ENCODE peak calls at places on chromosomes 3 and 15, in ten cellular contexts. M is fibroblast of mammary gland; F is AG09309; R is naive thymus-derived CD4-positive, alpha-beta T cell; U is AG04449; H is cardiac fibroblast; O is esophagus muscularis mucosa; Z is foreskin fibroblast; N is GM23338; B is tibial nerve. V is an unnamed sample.

GRCh38 chr15:44193651-44194396 is 1.2 kb downstream of the FRMD5 start:
- DNase-seq in M (peak), F (no peak), R (no peak), U (no peak), H (peak), O (no peak), Z (peak), N (peak), B (no peak), V (peak)

GRCh38 chr15:38518084-38518483 is 46.5 kb downstream of the RASGRP1 start:
- DNase-seq in M (no peak), F (no peak), R (no peak), U (no peak), H (no peak), O (peak), Z (no peak), N (no peak), B (no peak), V (no peak)

GRCh38 chr3:99578339-99578970 is 59.9 kb upstream of the COL8A1 start:
- DNase-seq in M (peak), F (no peak), R (no peak), U (no peak), H (no peak), O (no peak), Z (no peak), N (no peak), B (no peak), V (no peak)

GRCh38 chr3:62277470-62277869 is 95.9 kb downstream of the FEZF2 start:
- DNase-seq in M (peak), F (no peak), R (no peak), U (no peak), H (no peak), O (no peak), Z (peak), N (no peak), B (no peak), V (peak)

GRCh38 chr15:86610038-86610437 is 530.4 kb downstream of the AGBL1 start:
- DNase-seq in M (no peak), F (no peak), R (no peak), U (no peak), H (no peak), O (no peak), Z (no peak), N (no peak), B (no peak), V (no peak)

GRCh38 chr15:27665002-27665401 is 434.1 kb downstream of the OCA2 start:
- DNase-seq in M (no peak), F (no peak), R (no peak), U (no peak), H (no peak), O (peak), Z (no peak), N (no peak), B (no peak), V (no peak)

GRCh38 chr15:41154412-41154811 is 38.3 kb upstream of the INO80 start:
- DNase-seq in M (peak), F (no peak), R (no peak), U (no peak), H (peak), O (no peak), Z (peak), N (no peak), B (no peak), V (no peak)

GRCh38 chr3:129021140-129021551 is 20.0 kb downstream of the EFCC1 start:
- DNase-seq in M (peak), F (no peak), R (no peak), U (no peak), H (no peak), O (no peak), Z (peak), N (no peak), B (no peak), V (no peak)

GRCh38 chr15:74132681-74133070 is 2.3 kb downstream of the ISLR2 start:
- DNase-seq in M (no peak), F (no peak), R (no peak), U (no peak), H (no peak), O (no peak), Z (peak), N (peak), B (no peak), V (no peak)

DNA sequence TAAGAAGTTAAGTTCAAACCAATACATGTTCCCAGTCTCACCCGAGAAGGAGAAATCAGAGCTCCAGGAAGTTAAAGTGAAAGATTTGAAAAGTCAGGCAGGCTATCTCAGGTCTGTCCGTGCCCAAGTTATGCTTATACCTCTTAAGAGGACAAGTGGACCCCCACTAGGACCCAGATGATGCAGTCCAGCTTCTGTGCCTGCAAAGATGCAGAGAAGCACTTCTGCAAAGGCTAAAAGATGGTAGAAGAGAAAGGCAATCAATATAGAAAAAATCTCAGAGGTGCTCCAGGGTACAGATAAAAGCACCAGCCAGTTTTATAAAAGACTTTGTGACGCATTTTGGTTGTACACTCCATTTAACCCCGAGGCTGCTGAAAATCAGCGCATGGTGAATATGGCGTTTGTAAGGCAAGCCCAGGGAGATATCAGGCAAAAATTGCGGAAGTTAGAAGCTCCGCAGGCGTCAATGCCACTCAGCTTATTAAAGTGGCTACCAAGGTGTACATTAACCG is 9.9 kb upstream of the SLC9C1 start:
- DNase-seq in M (peak), F (no peak), R (peak), U (no peak), H (peak), O (no peak), Z (peak), N (peak), B (no peak), V (no peak)
- H3K4me3 ChIP-seq in M (peak), F (peak), R (peak), U (peak), H (peak), O (peak), Z (peak), N (peak), B (peak), V (peak)

DNA sequence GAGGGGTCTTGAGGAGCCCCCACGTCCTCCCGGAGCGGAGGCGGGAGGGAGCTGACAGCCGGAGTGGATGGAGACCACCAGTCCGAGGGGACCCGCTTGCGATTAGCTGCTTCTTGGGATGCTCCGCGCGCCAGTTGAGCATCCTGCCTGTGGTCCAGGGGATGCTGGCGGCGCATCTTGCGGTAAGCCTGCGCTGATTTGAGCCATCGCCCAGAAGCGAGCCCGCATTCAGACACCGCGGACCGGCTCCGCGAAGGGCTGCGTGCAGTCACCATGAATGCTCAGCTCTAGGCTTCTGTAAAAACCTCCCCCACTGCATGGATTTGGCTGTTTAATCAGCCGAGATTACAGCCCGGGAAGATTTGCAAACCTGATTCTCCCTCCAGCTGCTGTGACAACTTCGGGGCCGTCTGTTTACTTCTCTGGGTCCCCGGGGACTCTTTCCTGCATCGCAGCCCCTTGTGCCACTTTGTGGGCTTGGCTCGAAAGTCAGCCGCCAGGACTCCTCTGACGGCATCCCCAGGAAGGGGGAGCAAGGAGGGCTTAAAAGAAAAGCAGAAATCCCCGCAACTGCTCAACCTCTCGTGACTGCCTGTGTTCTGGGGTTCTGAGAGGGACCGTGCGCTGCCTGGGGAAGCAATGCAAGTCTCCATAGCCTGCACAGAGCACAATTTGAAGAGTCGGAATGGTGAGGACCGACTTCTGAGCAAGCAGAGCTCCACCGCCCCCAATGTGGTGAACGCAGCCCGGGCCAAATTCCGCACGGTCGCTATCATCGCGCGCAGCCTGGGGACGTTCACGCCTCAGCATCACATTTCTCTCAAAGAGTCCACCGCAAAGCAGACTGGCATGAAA is 171.1 kb downstream of the KCNAB1 start:
- DNase-seq in M (peak), F (no peak), R (peak), U (no peak), H (no peak), O (no peak), Z (peak), N (peak), B (no peak), V (no peak)
- H3K4me3 ChIP-seq in M (peak), F (peak), R (no peak), U (peak), H (peak), O (peak), Z (peak), N (peak), B (peak), V (peak)

GRCh38 chr3:186194451-186194811 is 85.5 kb upstream of the ETV5 start:
- DNase-seq in M (no peak), F (no peak), R (no peak), U (no peak), H (no peak), O (no peak), Z (no peak), N (no peak), B (no peak), V (no peak)
- H3K4me3 ChIP-seq in M (no peak), F (no peak), R (no peak), U (no peak), H (no peak), O (no peak), Z (no peak), N (peak), B (peak), V (no peak)

GRCh38 chr3:188214442-188214841 is 60.5 kb downstream of the LPP start:
- DNase-seq in M (no peak), F (no peak), R (no peak), U (no peak), H (no peak), O (no peak), Z (no peak), N (no peak), B (no peak), V (no peak)
- H3K4me3 ChIP-seq in M (no peak), F (no peak), R (no peak), U (peak), H (no peak), O (peak), Z (no peak), N (no peak), B (no peak), V (no peak)

GRCh38 chr3:36476274-36476942 is 96.1 kb downstream of the STAC start:
- DNase-seq in M (no peak), F (no peak), R (no peak), U (no peak), H (no peak), O (no peak), Z (peak), N (no peak), B (no peak), V (no peak)
- H3K4me3 ChIP-seq in M (no peak), F (no peak), R (no peak), U (no peak), H (no peak), O (no peak), Z (no peak), N (no peak), B (no peak), V (no peak)

V was measured in skeletal muscle cell.